ENCODE peak calls at places on chromosomes 7 and 10, in four cellular contexts. U is A549, F is K562, D is IMR-90. M is an unnamed sample.

GRCh38 chr7:17581301-17581700 is 282.8 kb downstream of the AHR start:
- DNase-seq in U (no peak), F (no peak), D (no peak), M (no peak)

GRCh38 chr7:86904949-86905834 is 154.3 kb downstream of the ELAPOR2 start:
- DNase-seq in U (peak), F (peak), D (peak), M (peak)

GRCh38 chr7:28407643-28408042 is 4.7 kb upstream of the CREB5 start:
- DNase-seq in U (peak), F (no peak), D (peak), M (no peak)

GRCh38 chr7:106858618-106859532 is 6.2 kb upstream of the PIK3CG start:
- DNase-seq in U (peak), F (peak), D (no peak), M (no peak)

GRCh38 chr7:29177963-29178612 is 16.5 kb upstream of the CHN2 start:
- DNase-seq in U (no peak), F (no peak), D (no peak), M (no peak)

GRCh38 chr10:5996696-5997095 is 19.4 kb upstream of the IL15RA start:
- DNase-seq in U (no peak), F (no peak), D (no peak), M (no peak)

GRCh38 chr10:103733002-103733419 is 122.4 kb downstream of the SH3PXD2A start:
- DNase-seq in U (no peak), F (no peak), D (no peak), M (no peak)

GRCh38 chr10:110556993-110557601 is 10.4 kb upstream of the SMC3 start:
- DNase-seq in U (peak), F (peak), D (peak), M (peak)

GRCh38 chr7:151539055-151539714 is 19.5 kb upstream of the RHEB start:
- DNase-seq in U (no peak), F (no peak), D (peak), M (no peak)

GRCh38 chr7:151470656-151471180 is 30.8 kb upstream of the CRYGN start:
- DNase-seq in U (no peak), F (no peak), D (no peak), M (no peak)

GRCh38 chr7:120412139-120412538 is 139.2 kb downstream of the KCND2 start:
- DNase-seq in U (no peak), F (no peak), D (no peak), M (no peak)

GRCh38 chr10:123967626-123968243 is 76.1 kb upstream of the CPXM2 start:
- DNase-seq in U (peak), F (peak), D (peak), M (peak)

GRCh38 chr7:113128028-113128427 is 9.7 kb upstream of the SMIM30 start:
- DNase-seq in U (no peak), F (no peak), D (peak), M (no peak)

GRCh38 chr10:27242951-27243551 is 2.5 kb upstream of the ACBD5 start:
- DNase-seq in U (peak), F (peak), D (peak), M (peak)
- TF ChIP-seq BHLHE40 in U (no peak), F (peak), D (peak), M (no peak)

DNA sequence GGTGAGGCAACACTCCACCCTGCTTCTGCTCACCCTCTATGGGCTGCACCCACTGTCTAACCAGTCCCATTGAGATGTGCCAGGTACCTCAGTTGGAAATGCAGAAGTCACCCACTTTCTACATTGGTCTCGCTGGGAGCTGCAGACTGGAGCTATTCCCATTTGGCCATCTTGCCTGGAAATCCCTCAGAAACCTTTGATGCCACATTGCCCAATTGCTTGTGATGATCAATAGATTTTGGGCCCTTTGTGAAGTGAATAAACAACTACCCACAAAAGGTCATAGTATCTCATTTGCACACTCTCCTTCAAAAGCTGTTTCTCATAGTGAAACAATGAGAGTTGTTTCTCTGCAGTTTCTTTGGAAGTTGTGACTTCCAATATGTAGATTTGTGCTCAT is 742.9 kb downstream of the INHBA start:
- DNase-seq in U (no peak), F (no peak), D (no peak), M (no peak)
- TF ChIP-seq BHLHE40 in U (no peak), F (no peak), D (no peak), M (no peak)

GRCh38 chr7:158275711-158276413 is 311.8 kb downstream of the PTPRN2 start:
- DNase-seq in U (no peak), F (no peak), D (no peak), M (no peak)
- TF ChIP-seq BHLHE40 in U (no peak), F (no peak), D (no peak), M (no peak)

DNA sequence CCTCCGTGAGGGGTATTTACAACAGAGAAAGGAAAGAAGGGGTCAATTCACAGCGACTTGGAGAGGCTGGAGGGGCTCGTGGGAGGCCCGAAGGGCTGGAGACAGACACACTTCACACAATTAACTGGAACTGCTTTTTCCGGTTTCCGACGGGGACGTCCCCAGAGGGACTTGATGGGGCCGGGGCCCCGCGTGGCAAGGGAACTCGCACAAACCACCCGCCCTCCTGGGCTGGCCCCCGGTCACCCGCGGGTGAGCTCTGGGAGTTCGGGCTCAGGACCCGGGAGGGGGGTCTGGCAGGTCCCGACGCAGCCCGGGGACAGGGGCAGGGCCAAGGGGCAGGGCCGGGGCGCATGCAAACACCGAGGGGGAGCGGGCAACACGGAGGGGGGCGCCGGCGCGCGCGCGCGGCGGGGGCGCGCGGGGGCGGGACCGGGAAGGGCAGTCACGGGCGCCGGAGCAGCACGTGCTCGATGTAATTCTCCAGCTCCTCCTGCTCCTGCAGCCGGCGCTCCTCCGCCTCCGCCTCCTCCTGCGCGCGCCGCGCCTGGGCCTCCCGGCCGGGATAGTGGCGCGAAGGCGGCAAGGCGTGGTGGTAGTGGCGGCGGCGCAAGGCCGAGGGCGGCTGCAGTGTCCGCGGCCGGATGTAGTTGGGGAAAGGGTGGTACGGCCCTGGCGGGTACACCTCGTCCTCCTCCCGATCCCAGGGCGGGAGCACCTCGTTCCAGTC is 2.7 kb downstream of the VGF start:
- DNase-seq in U (peak), F (peak), D (peak), M (peak)
- TF ChIP-seq BHLHE40 in U (peak), F (peak), D (peak), M (no peak)

GRCh38 chr7:14761506-14762296 is 140.8 kb downstream of the DGKB start:
- DNase-seq in U (no peak), F (no peak), D (peak), M (no peak)
- TF ChIP-seq BHLHE40 in U (no peak), F (no peak), D (no peak), M (no peak)

GRCh38 chr10:11162828-11163599 is 145.3 kb downstream of the CELF2 start:
- DNase-seq in U (no peak), F (peak), D (no peak), M (no peak)
- TF ChIP-seq BHLHE40 in U (no peak), F (no peak), D (no peak), M (no peak)

GRCh38 chr7:114209968-114210367 is 204.6 kb upstream of the FOXP2 start:
- DNase-seq in U (no peak), F (no peak), D (no peak), M (no peak)

DNA sequence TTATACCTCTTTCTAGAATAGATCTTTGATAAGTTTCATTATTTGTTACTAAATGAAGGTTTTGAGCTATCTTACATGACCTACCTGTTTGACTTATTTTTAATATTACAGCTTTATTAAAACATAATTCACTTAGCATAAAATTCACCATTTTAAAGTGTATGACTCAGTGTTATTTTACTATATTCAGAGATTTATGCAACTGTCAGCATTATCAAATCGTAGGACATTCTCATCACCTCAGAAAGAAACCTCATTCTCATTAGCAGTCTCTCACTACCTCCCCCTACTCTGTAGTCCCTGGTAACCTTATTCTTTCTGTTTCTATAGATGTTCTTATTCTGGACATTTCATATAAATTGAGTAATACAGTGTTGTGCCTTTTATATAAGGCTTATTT is 207.9 kb upstream of the FOXP2 start:
- DNase-seq in U (no peak), F (no peak), D (no peak), M (no peak)
- TF ChIP-seq BHLHE40 in U (no peak), F (no peak), D (no peak), M (no peak)

GRCh38 chr10:125538947-125539649 is 143.9 kb downstream of the TEX36 start:
- DNase-seq in U (peak), F (no peak), D (no peak), M (peak)
- TF ChIP-seq BHLHE40 in U (no peak), F (no peak), D (no peak), M (no peak)

DNA sequence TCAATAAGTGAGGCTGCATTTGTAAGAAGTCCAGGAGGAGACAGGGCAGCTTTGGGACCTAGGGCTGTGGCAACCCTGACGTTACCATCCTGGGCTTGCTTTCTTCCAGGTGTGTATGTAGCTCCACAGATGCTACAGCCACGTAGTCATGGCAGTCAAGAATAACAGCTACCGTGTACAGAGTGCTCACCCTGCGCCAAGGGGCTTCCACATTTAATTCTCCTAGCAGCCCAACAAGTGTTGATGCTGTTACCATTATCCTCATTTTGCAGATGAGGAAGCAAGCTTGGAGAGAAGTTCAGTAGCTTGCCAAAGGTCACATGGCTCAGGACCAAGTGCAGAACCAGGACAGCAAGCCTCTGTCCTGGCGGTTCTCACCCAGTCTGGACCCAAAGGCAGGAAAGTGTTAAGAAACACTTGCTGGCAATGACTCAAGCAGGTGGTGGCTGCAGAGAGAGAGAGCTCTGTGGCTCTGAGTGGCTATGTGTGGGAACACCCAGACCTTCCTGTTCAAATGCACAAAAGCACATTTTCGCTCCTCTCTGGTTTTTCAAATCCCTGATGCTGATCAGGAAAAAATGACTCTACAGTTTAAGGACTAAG is 89.8 kb downstream of the CREM start:
- DNase-seq in U (no peak), F (no peak), D (peak), M (no peak)
- TF ChIP-seq BHLHE40 in U (no peak), F (no peak), D (no peak), M (no peak)

GRCh38 chr10:102402512-102402896 is 7.0 kb downstream of the NFKB2 start:
- DNase-seq in U (no peak), F (no peak), D (no peak), M (no peak)
- TF ChIP-seq BHLHE40 in U (no peak), F (no peak), D (no peak), M (no peak)